ENCODE peak calls at places on chromosome 1, in four cellular contexts. One of them, this sample, is unnamed.

GRCh38 chr1:212566522-212567479 is 41.8 kb upstream of the ATF3 start:
- DNase-seq in HT-29: peak
- DNase-seq in NCI-H2029 treated with DMSO at 0.1 percent for 48 hours: peak
- DNase-seq in tibial nerve: no peak
- DNase-seq in this sample: no peak

GRCh38 chr1:56506951-56507437 is 72.4 kb downstream of the PLPP3 start:
- DNase-seq in HT-29: no peak
- DNase-seq in tibial nerve: no peak
- DNase-seq in NCI-H2029 treated with DMSO at 0.1 percent for 48 hours: no peak
- DNase-seq in this sample: no peak

GRCh38 chr1:30005972-30006619 is 717.3 kb downstream of the MATN1 start:
- DNase-seq in HT-29: peak
- DNase-seq in tibial nerve: no peak
- DNase-seq in NCI-H2029 treated with DMSO at 0.1 percent for 48 hours: no peak
- DNase-seq in this sample: no peak

GRCh38 chr1:31752952-31753351 is 11.2 kb downstream of the ADGRB2 start:
- DNase-seq in HT-29: no peak
- DNase-seq in NCI-H2029 treated with DMSO at 0.1 percent for 48 hours: no peak
- DNase-seq in tibial nerve: no peak
- DNase-seq in this sample: no peak

GRCh38 chr1:190179817-190180216 is 297.8 kb downstream of the BRINP3 start:
- DNase-seq in NCI-H2029 treated with DMSO at 0.1 percent for 48 hours: no peak
- DNase-seq in HT-29: peak
- DNase-seq in tibial nerve: no peak
- DNase-seq in this sample: no peak

GRCh38 chr1:177077734-177078489 is 86.6 kb downstream of the ASTN1 start:
- DNase-seq in tibial nerve: no peak
- DNase-seq in NCI-H2029 treated with DMSO at 0.1 percent for 48 hours: no peak
- DNase-seq in HT-29: no peak
- DNase-seq in this sample: no peak

GRCh38 chr1:15700510-15700909 is 16.4 kb downstream of the PLEKHM2 start:
- DNase-seq in NCI-H2029 treated with DMSO at 0.1 percent for 48 hours: no peak
- DNase-seq in HT-29: no peak
- DNase-seq in tibial nerve: no peak
- DNase-seq in this sample: peak

GRCh38 chr1:210347112-210347511 is 18.4 kb downstream of the HHAT start:
- DNase-seq in HT-29: no peak
- DNase-seq in NCI-H2029 treated with DMSO at 0.1 percent for 48 hours: no peak
- DNase-seq in tibial nerve: no peak
- DNase-seq in this sample: no peak

GRCh38 chr1:236389253-236389652 is 4.8 kb upstream of the EDARADD start:
- DNase-seq in tibial nerve: no peak
- DNase-seq in NCI-H2029 treated with DMSO at 0.1 percent for 48 hours: no peak
- DNase-seq in HT-29: no peak
- DNase-seq in this sample: no peak

GRCh38 chr1:54290443-54291184 is 90.6 kb downstream of the MRPL37 start:
- DNase-seq in HT-29: peak
- DNase-seq in NCI-H2029 treated with DMSO at 0.1 percent for 48 hours: no peak
- DNase-seq in tibial nerve: no peak
- DNase-seq in this sample: no peak